ENCODE peak calls at places on chromosomes 12 and 14, in five cellular contexts. A is fibroblast of pulmonary artery; J is CD8-positive, alpha-beta T cell; O is B cell; U is cardiac fibroblast. R is an unnamed sample.

GRCh38 chr12:83468988-83469908 is 782.5 kb downstream of the TMTC2 start:
- DNase-seq in A (no peak), J (no peak), O (no peak), U (no peak), R (no peak)

GRCh38 chr14:104881369-104881979 is 16.4 kb downstream of the CEP170B start:
- DNase-seq in A (no peak), J (no peak), O (no peak), U (no peak), R (no peak)

GRCh38 chr14:74956280-74957072 is 1.1 kb upstream of the PGF start:
- DNase-seq in A (no peak), J (no peak), O (no peak), U (no peak), R (no peak)

GRCh38 chr12:70443274-70443673 is 77.2 kb downstream of the KCNMB4 start:
- DNase-seq in A (peak), J (no peak), O (no peak), U (no peak), R (no peak)

GRCh38 chr12:30016656-30017055 is 232.9 kb upstream of the TMTC1 start:
- DNase-seq in A (no peak), J (no peak), O (no peak), U (no peak), R (no peak)

GRCh38 chr12:82635263-82635662 is 51.4 kb upstream of the TMTC2 start:
- DNase-seq in A (no peak), J (no peak), O (no peak), U (no peak), R (no peak)

GRCh38 chr12:132700212-132700913 is 10.3 kb upstream of the PGAM5 start:
- DNase-seq in A (peak), J (no peak), O (no peak), U (peak), R (no peak)

GRCh38 chr14:67683821-67684220 is 9.4 kb upstream of the VTI1B start:
- DNase-seq in A (no peak), J (no peak), O (no peak), U (no peak), R (no peak)

GRCh38 chr12:28156362-28156761 is 33.9 kb upstream of the CCDC91 start:
- DNase-seq in A (no peak), J (no peak), O (no peak), U (no peak), R (no peak)

DNA sequence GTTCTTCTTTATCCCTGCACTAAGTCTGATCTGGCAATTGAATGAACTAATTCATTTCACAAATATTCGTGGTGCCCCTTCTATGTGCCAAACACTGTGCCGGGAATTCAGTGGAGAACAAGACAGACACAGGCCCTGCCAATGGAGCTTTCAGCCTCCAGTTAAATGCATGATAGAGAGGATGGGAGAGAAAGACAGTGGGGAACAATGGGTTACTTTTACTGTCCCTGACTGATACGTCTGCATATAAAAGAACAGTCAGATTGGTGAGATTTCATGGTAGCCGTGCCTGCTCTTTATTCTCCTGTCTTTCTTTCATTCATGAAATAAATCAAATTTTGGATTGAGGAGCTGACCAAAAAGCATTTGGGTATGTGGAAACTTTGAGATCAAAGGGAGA is 78.5 kb downstream of the TMEM117 start:
- DNase-seq in A (no peak), J (no peak), O (no peak), U (no peak), R (no peak)
- TF ChIP-seq CTCF in A (no peak), J (no peak), O (no peak), U (no peak), R (no peak)

GRCh38 chr14:50148799-50149198 is 32.4 kb upstream of the VCPKMT start:
- DNase-seq in A (no peak), J (no peak), O (no peak), U (no peak), R (no peak)
- TF ChIP-seq CTCF in A (no peak), J (no peak), O (no peak), U (no peak), R (no peak)

GRCh38 chr12:107990325-107990724 is 138.8 kb upstream of the WSCD2 start:
- DNase-seq in A (peak), J (no peak), O (no peak), U (peak), R (no peak)
- TF ChIP-seq CTCF in A (peak), J (peak), O (peak), U (no peak), R (peak)

GRCh38 chr14:66628646-66629045 is 120.7 kb downstream of the GPHN start:
- DNase-seq in A (peak), J (no peak), O (no peak), U (no peak), R (no peak)

GRCh38 chr14:66619952-66620351 is 112.0 kb downstream of the GPHN start:
- DNase-seq in A (no peak), J (no peak), O (no peak), U (no peak), R (no peak)

GRCh38 chr14:66624319-66624937 is 116.5 kb downstream of the GPHN start:
- DNase-seq in A (peak), J (no peak), O (peak), U (peak), R (no peak)

DNA sequence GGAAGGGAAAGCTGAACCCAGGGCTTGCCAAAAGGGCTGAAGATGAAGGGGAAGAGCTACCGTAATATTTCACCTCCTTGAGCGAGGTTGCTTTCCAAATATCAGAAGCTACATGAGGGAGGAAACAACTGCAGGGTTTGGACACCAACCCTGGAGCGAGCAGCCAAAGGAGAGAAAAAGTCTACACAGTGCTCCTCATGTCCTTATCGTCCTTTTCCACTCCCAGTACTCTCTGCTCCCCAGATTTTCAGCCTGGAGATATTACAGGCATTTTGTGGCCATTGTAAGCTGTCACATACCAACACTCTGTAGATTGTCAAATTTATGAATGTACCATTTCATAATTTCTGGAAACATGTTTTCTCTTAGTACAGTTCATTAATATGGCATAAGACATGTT is 115.9 kb downstream of the GPHN start:
- DNase-seq in A (no peak), J (no peak), O (no peak), U (no peak), R (no peak)
- TF ChIP-seq CTCF in A (no peak), J (no peak), O (no peak), U (no peak), R (no peak)

DNA sequence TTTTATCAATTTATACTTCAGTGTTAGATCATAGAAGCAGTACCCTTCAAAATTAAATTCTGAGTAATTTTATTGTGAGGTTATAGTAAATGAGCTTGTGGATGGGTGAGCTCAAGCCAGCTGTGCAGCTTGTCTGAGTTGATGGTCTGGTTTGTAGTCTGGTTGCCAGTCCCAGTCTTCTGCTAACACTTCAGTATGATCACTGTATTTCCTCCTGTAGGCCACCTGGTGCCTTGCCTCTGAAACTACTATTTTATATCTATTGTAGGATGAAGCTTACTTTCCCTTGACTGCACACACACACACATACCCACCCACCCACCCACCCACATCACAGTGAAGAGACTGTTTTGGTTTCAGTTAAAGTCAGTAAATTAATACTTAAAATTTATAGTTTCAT is 496.4 kb downstream of the PCNX1 start:
- DNase-seq in A (peak), J (no peak), O (peak), U (peak), R (no peak)
- TF ChIP-seq CTCF in A (peak), J (no peak), O (peak), U (no peak), R (no peak)

GRCh38 chr14:34711808-34712712 is 2.3 kb downstream of the CFL2 start:
- DNase-seq in A (no peak), J (no peak), O (no peak), U (no peak), R (no peak)

GRCh38 chr14:34715108-34715863 is 893 bp upstream of the CFL2 start:
- DNase-seq in A (no peak), J (no peak), O (no peak), U (no peak), R (no peak)

GRCh38 chr14:34713122-34713680 is 1.2 kb downstream of the CFL2 start:
- DNase-seq in A (no peak), J (no peak), O (no peak), U (no peak), R (no peak)

GRCh38 chr14:34713681-34714319 is 593 bp downstream of the CFL2 start:
- DNase-seq in A (peak), J (no peak), O (no peak), U (peak), R (no peak)

GRCh38 chr14:34714320-34715107 is at the start of gene CFL2:
- DNase-seq in A (peak), J (peak), O (peak), U (peak), R (peak)
- TF ChIP-seq CTCF in A (no peak), J (no peak), O (no peak), U (no peak), R (no peak)

GRCh38 chr14:96256420-96256819 is 410 bp downstream of the BDKRB1 start:
- DNase-seq in A (no peak), J (no peak), O (no peak), U (no peak), R (no peak)
- TF ChIP-seq CTCF in A (peak), J (no peak), O (no peak), U (no peak), R (no peak)